ENCODE peak calls at places on chromosomes 6 and 20, in nine cellular contexts. O is endothelial cell of umbilical vein; L is tibial nerve; G is IMR-90; X is naive thymus-derived CD4-positive, alpha-beta T cell; F is MM.1S; V is heart right ventricle; A is neuronal stem cell; H is left ventricle myocardium inferior. K is an unnamed sample.

GRCh38 chr20:40434122-40434521 is 254.9 kb downstream of the MAFB start:
- DNase-seq in H (no peak), O (no peak), L (no peak), V (no peak), A (no peak), G (no peak), X (no peak), F (no peak), K (no peak)

GRCh38 chr6:4819706-4820283 is 43.6 kb downstream of the CDYL start:
- DNase-seq in A (no peak), F (no peak), O (no peak), V (no peak), G (peak; percentile 49), X (no peak), L (no peak), H (no peak), K (no peak)

GRCh38 chr6:163766936-163767335 is 352.4 kb downstream of the QKI start:
- DNase-seq in V (no peak), L (no peak), F (no peak), H (no peak), A (no peak), X (no peak), G (no peak), O (no peak), K (no peak)

GRCh38 chr6:87341158-87341557 is 3.5 kb upstream of the C6orf163 start:
- DNase-seq in H (no peak), A (no peak), L (no peak), G (no peak), O (no peak), F (no peak), V (no peak), X (no peak), K (no peak)

GRCh38 chr20:17761612-17762011 is 61.8 kb downstream of the BANF2 start:
- DNase-seq in X (no peak), H (no peak), L (no peak), F (no peak), V (no peak), O (no peak), A (no peak), G (no peak), K (no peak)

GRCh38 chr6:149438855-149439254 is 38.8 kb downstream of the SUMO4 start:
- DNase-seq in O (no peak), L (no peak), A (no peak), X (no peak), G (no peak), F (no peak), H (no peak), V (no peak), K (no peak)

GRCh38 chr20:1310087-1310486 is 18.9 kb downstream of the SDCBP2 start:
- DNase-seq in F (no peak), O (no peak), A (no peak), X (no peak), V (no peak), L (no peak), G (no peak), H (no peak), K (no peak)

GRCh38 chr6:170176621-170177382 is 114.1 kb downstream of the DLL1 start:
- DNase-seq in A (no peak), X (no peak), V (no peak), O (no peak), G (no peak), H (peak; percentile 15), F (no peak), L (no peak), K (no peak)

GRCh38 chr6:167662104-167662880 is 164.4 kb upstream of the AFDN start:
- DNase-seq in F (no peak), V (no peak), L (no peak), G (no peak), O (no peak), A (no peak), X (no peak), H (no peak), K (no peak)

GRCh38 chr6:167660944-167661343 is 165.8 kb upstream of the AFDN start:
- DNase-seq in G (no peak), O (no peak), H (no peak), A (no peak), L (no peak), X (no peak), F (no peak), V (no peak), K (no peak)

GRCh38 chr6:167662881-167663205 is 163.9 kb upstream of the AFDN start:
- DNase-seq in L (no peak), F (no peak), A (no peak), X (no peak), H (no peak), G (no peak), V (no peak), O (no peak), K (no peak)

GRCh38 chr6:167663784-167664432 is 162.8 kb upstream of the AFDN start:
- DNase-seq in H (no peak), A (no peak), X (no peak), L (no peak), O (no peak), F (no peak), G (no peak), V (no peak), K (no peak)

DNA sequence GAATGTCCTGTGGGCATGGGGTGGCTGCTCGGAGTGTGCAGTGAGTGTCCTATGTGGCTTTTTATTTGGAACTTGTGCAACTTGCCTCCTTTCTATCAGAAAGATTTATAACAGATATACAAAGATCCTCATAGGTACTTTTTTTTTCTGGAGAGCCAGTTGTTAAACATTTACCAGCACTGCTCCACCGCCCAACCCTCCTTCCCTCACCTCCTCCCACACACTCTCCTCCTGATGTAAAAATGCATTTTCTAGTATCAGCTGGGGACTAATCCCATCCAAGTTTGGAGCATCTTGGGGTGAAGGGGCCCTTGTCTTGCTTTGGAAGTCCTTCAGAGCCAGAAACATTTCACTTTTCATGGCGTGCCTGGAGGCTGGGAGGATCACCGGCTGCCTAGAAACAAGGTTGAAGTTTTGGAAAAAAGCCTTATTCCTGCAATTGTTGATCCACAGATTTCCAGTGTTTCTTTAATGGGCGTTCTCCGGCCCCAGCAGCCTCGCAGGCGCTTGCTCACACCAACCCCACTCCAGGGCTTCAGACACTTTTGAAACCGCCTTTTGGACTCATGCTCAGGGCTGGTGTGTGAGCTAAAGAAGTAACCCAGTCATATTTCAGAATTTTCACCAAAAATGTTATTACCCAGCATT is 165.1 kb upstream of the AFDN start:
- DNase-seq in V (no peak), X (no peak), G (no peak), L (no peak), O (no peak), F (no peak), H (no peak), A (no peak), K (no peak)
- H3K4me1 ChIP-seq in V (peaks cover 21% of the 10 kb centered on the region), X (no peaks in the 10 kb centered on the region), G (no peaks in the 10 kb centered on the region), L (no peaks in the 10 kb centered on the region), O (no peaks in the 10 kb centered on the region), F (no peaks in the 10 kb centered on the region), H (peaks cover 15% of the 10 kb centered on the region), A (peaks cover 39% of the 10 kb centered on the region), K (no peaks in the 10 kb centered on the region)

GRCh38 chr20:36474563-36474962 is 66.8 kb upstream of the MYL9 start:
- DNase-seq in A (no peak), X (no peak), G (no peak), F (no peak), O (no peak), H (no peak), L (no peak), V (no peak), K (no peak)

GRCh38 chr20:36479938-36480337 is 61.4 kb upstream of the MYL9 start:
- DNase-seq in L (no peak), A (no peak), G (no peak), O (no peak), F (no peak), X (no peak), V (no peak), H (no peak), K (no peak)

GRCh38 chr20:36480456-36481048 is 60.8 kb upstream of the MYL9 start:
- DNase-seq in L (no peak), G (no peak), A (no peak), H (no peak), O (no peak), V (no peak), F (no peak), X (no peak), K (no peak)

GRCh38 chr20:36478137-36478905 is 63.0 kb upstream of the MYL9 start:
- DNase-seq in G (peak; percentile 54), O (no peak), F (no peak), A (no peak), X (no peak), H (no peak), V (no peak), L (no peak), K (no peak)

DNA sequence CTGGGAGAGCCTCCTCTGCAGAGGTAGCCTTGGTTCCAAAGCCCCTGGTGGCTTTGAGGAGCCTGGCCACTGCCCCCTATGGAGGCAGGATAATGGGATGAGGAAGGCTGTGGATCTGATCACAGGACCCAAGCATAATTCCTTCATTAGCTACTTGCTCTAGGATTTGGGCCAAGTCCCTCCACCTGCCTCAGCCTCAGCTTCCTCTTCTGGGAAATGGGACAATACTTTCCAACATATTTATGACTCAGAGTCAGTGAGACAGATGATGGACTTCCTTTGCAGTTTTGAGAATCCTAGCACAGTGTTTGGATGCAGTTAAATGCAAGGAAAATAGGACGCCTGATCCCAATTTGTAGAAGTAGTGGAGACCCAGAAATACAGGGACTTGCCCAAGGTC is 63.8 kb upstream of the MYL9 start:
- DNase-seq in G (no peak), L (no peak), A (no peak), X (no peak), H (no peak), V (no peak), F (no peak), O (no peak), K (no peak)
- H3K4me1 ChIP-seq in G (peaks cover 42% of the 10 kb centered on the region), L (peaks cover 55% of the 10 kb centered on the region), A (no peaks in the 10 kb centered on the region), X (peaks cover 4% of the 10 kb centered on the region), H (peaks cover 85% of the 10 kb centered on the region), V (peaks cover 88% of the 10 kb centered on the region), F (no peaks in the 10 kb centered on the region), O (peaks cover 11% of the 10 kb centered on the region), K (peaks cover 11% of the 10 kb centered on the region)

DNA sequence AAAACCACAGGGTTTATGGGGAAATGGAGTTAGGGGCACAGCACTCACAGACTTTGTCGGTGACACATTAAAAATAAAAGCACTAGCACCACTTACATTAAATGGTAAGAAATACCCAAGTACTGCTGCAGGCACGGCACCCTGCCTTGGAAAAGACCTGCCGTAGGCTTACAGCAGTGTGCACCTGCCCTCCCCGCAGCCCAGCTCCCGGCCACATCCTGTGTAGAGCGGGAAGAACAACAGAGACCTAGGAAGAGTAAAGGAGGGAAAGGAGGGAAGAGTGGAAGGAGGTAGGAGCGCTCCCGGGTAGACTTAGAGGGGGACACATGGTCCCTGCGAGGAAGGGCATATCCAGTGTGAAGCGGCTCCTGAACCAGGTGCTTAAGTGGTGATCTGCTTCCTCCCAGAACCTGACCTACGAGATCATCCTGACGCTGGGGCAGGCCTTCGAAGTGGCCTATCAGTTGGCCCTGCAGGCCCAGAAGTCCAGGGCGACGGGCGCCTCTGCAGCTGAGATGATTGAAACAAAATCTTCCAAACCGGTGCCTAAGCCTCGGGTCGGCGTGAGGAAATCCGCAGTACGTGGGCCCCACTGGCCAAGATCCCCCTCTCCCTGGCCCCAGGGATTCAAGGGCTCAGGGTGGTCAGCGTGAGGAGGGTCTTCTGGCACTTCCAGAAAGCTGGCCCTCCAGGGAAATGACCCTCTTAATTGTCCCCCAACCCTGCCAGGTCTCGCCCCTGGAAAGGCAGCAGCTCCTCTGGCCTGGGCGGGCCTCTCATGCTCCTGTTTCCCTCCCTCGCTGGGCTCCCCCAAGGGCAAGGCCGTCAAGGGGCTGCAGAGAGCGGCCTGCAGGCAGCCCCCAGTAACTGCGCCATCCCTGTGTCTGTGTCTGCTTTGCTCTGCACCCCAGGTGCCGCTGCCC is 55.5 kb downstream of the TCP11 start:
- DNase-seq in V (no peak), X (no peak), A (no peak), G (no peak), O (no peak), L (no peak), H (no peak), F (no peak), K (no peak)
- H3K4me1 ChIP-seq in V (peaks cover 42% of the 10 kb centered on the region), X (no peaks in the 10 kb centered on the region), A (peaks cover 8% of the 10 kb centered on the region), G (peaks cover 10% of the 10 kb centered on the region), O (peaks cover 4% of the 10 kb centered on the region), L (peaks cover 7% of the 10 kb centered on the region), H (peaks cover 56% of the 10 kb centered on the region), F (no peaks in the 10 kb centered on the region), K (no peaks in the 10 kb centered on the region)

GRCh38 chr6:31541658-31542521 is at the start of gene DDX39B:
- DNase-seq in V (peak; percentile 96), G (peak; percentile 98), L (peak; percentile 91), H (peak; percentile 94), X (peak; percentile 90), A (peak; percentile 92), O (peak; percentile 97), F (peak; percentile 96), K (peak; percentile 94)

GRCh38 chr6:31543639-31544038 is 1.8 kb upstream of the DDX39B start:
- DNase-seq in G (no peak), X (no peak), O (no peak), V (no peak), A (no peak), H (no peak), F (no peak), L (no peak), K (no peak)

GRCh38 chr6:31541059-31541657 is 645 bp downstream of the DDX39B start:
- DNase-seq in F (peak; percentile 64), L (peak; percentile 66), X (peak; percentile 57), V (peak; percentile 58), A (peak; percentile 29), G (peak; percentile 50), O (no peak), H (no peak), K (peak; percentile 80)

GRCh38 chr6:31538805-31539400 is 2.9 kb downstream of the DDX39B start:
- DNase-seq in A (no peak), V (no peak), X (no peak), L (no peak), G (no peak), H (no peak), F (no peak), O (no peak), K (no peak)

GRCh38 chr6:31540640-31541039 is 1.2 kb downstream of the DDX39B start:
- DNase-seq in V (no peak), G (no peak), A (no peak), F (no peak), L (no peak), H (no peak), O (no peak), X (no peak), K (no peak)
- H3K4me1 ChIP-seq in V (peaks cover 41% of the 10 kb centered on the region), G (peaks cover 10% of the 10 kb centered on the region), A (peaks cover 23% of the 10 kb centered on the region), F (peaks cover 22% of the 10 kb centered on the region), L (peaks cover 24% of the 10 kb centered on the region), H (peaks cover 70% of the 10 kb centered on the region), O (peaks cover 27% of the 10 kb centered on the region), X (peaks cover 29% of the 10 kb centered on the region), K (peaks cover 45% of the 10 kb centered on the region)

K was measured in CD8-positive, alpha-beta memory T cell.